ENCODE peak calls at places on chromosomes 16 and 17, in ten cellular contexts. B is mucosa of descending colon; F is psoas muscle; M is CD8-positive, alpha-beta T cell; G is brain microvascular endothelial cell; O is upper lobe of right lung; Q is IMR-90; N is BE2C; T is thoracic aorta; P is GM06990. D is an unnamed sample.
A peak's percentile ranks its signal among the peaks of the same experiment; 100 is the strongest.

GRCh38 chr16:81836279-81837054 is 57.4 kb downstream of the PLCG2 start:
- DNase-seq in Q (no peak), O (no peak), G (no peak), P (peak; percentile 70), M (no peak), N (no peak), B (no peak), F (no peak), T (no peak), D (no peak)

GRCh38 chr17:3964203-3965122 is at the start of gene ATP2A3:
- DNase-seq in N (no peak), O (peak; percentile 76), P (peak; percentile 81), G (no peak), T (no peak), B (peak; percentile 88), M (peak; percentile 20), Q (no peak), F (no peak), D (no peak)

GRCh38 chr17:61338000-61338864 is 61.4 kb upstream of the TBX2 start:
- DNase-seq in P (no peak), B (no peak), F (no peak), M (no peak), G (peak; percentile 84), N (no peak), T (no peak), O (no peak), Q (peak; percentile 91), D (no peak)

GRCh38 chr17:82815790-82816305 is 24.0 kb downstream of the ZNF750 start:
- DNase-seq in Q (no peak), N (no peak), G (no peak), P (no peak), M (no peak), T (no peak), B (peak; percentile 43), O (no peak), F (no peak), D (no peak)

GRCh38 chr17:2847601-2848255 is 51.5 kb downstream of the RAP1GAP2 start:
- DNase-seq in T (no peak), P (no peak), M (no peak), B (no peak), O (no peak), N (no peak), Q (no peak), G (no peak), F (no peak), D (no peak)

GRCh38 chr16:46629331-46629843 is 8.2 kb upstream of the SHCBP1 start:
- DNase-seq in N (peak; percentile 18), T (no peak), G (peak; percentile 41), F (no peak), B (no peak), P (no peak), M (no peak), Q (peak; percentile 60), O (no peak), D (no peak)

GRCh38 chr17:64025732-64026294 is 5.4 kb upstream of the ICAM2 start:
- DNase-seq in N (peak; percentile 86), T (peak; percentile 19), F (peak; percentile 93), Q (peak; percentile 70), P (peak; percentile 85), B (peak; percentile 93), G (peak; percentile 42), M (peak; percentile 92), O (peak; percentile 90), D (peak; percentile 16)

GRCh38 chr17:46962374-46962790 is 16.7 kb downstream of the RPRML start:
- DNase-seq in F (no peak), N (no peak), Q (peak; percentile 76), B (no peak), O (no peak), P (no peak), T (no peak), G (peak; percentile 9), M (no peak), D (no peak)

GRCh38 chr16:25034916-25035315 is 19.7 kb upstream of the ARHGAP17 start:
- DNase-seq in M (no peak), N (no peak), P (no peak), O (no peak), F (no peak), T (no peak), G (no peak), Q (peak; percentile 46), B (no peak), D (no peak)

GRCh38 chr16:27764869-27765675 is 215.1 kb downstream of the KATNIP start:
- DNase-seq in O (peak; percentile 23), F (no peak), T (no peak), G (no peak), P (no peak), M (no peak), N (no peak), Q (no peak), B (no peak), D (no peak)

GRCh38 chr16:27767971-27768591 is 218.1 kb downstream of the KATNIP start:
- DNase-seq in B (peak; percentile 8), Q (no peak), F (no peak), N (no peak), T (no peak), O (peak; percentile 23), M (no peak), P (no peak), G (no peak), D (no peak)

GRCh38 chr16:27767081-27767480 is 217.1 kb downstream of the KATNIP start:
- DNase-seq in N (no peak), F (no peak), P (no peak), G (no peak), B (no peak), Q (no peak), T (no peak), M (no peak), O (peak; percentile 16), D (no peak)

GRCh38 chr16:27764427-27764826 is 214.5 kb downstream of the KATNIP start:
- DNase-seq in F (no peak), N (no peak), G (no peak), O (no peak), B (no peak), P (no peak), M (no peak), Q (no peak), T (no peak), D (no peak)

GRCh38 chr16:27766166-27766925 is 216.4 kb downstream of the KATNIP start:
- DNase-seq in T (no peak), F (no peak), B (peak; percentile 22), G (no peak), P (no peak), Q (no peak), M (no peak), N (no peak), O (peak; percentile 36), D (no peak)
- H3K36me3 ChIP-seq in T (peaks cover 15% of the 10 kb centered on the region), F (peaks cover 12% of the 10 kb centered on the region), B (no peaks in the 10 kb centered on the region), G (no peaks in the 10 kb centered on the region), P (peaks cover 2% of the 10 kb centered on the region), Q (peaks cover 28% of the 10 kb centered on the region), M (peaks cover 4% of the 10 kb centered on the region), N (no peaks in the 10 kb centered on the region), O (peaks cover 48% of the 10 kb centered on the region), D (peaks cover 2% of the 10 kb centered on the region)

GRCh38 chr16:11173426-11173825 is 82.6 kb downstream of the SOCS1 start:
- DNase-seq in T (no peak), Q (no peak), F (no peak), N (no peak), G (no peak), O (no peak), P (no peak), M (no peak), B (no peak), D (no peak)
- TF ChIP-seq CTCF in T (no peak), Q (no peak), F (no peak), N (no peak), G (no peak), O (no peak), P (no peak), M (no peak), B (no peak), D (no peak)

GRCh38 chr17:74801896-74802295 is 25.8 kb upstream of the NAT9 start:
- DNase-seq in G (no peak), T (no peak), O (no peak), P (no peak), N (no peak), B (no peak), M (no peak), Q (no peak), F (no peak), D (no peak)

GRCh38 chr17:74798239-74798707 is 22.1 kb upstream of the NAT9 start:
- DNase-seq in G (peak; percentile 15), N (no peak), Q (peak; percentile 36), B (no peak), M (no peak), F (no peak), O (no peak), P (no peak), T (no peak), D (no peak)

GRCh38 chr17:74800531-74800930 is 24.4 kb upstream of the NAT9 start:
- DNase-seq in F (no peak), T (no peak), B (no peak), P (no peak), M (no peak), O (no peak), Q (no peak), G (no peak), N (no peak), D (no peak)

GRCh38 chr17:74797824-74798223 is 21.7 kb upstream of the NAT9 start:
- DNase-seq in N (no peak), Q (no peak), G (no peak), P (no peak), F (no peak), B (no peak), O (no peak), M (no peak), T (no peak), D (no peak)

DNA sequence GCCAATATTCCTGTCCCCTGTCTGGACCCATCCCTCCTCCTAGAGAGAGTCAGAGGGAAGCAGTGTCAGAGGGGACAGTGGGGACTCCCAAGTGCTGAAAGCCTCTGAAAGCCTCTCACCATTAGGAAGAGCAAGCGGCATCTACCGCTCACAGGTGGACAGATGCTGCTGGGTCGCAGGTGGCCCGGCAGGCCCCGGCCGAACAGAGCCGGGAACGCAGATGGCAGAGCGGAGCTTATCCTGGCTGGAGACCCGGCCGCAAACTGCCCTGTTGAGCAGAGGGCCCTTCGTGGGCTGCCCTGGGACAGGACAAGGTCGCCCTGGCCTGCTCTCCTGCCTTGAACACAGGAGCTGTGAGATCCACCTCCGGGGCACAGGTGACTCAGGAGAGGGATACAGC is 23.0 kb upstream of the NAT9 start:
- DNase-seq in P (no peak), Q (no peak), T (no peak), M (no peak), G (no peak), B (no peak), O (no peak), N (no peak), F (no peak), D (no peak)
- H3K36me3 ChIP-seq in P (peaks cover 29% of the 10 kb centered on the region), Q (peaks cover 39% of the 10 kb centered on the region), T (peaks cover 41% of the 10 kb centered on the region), M (peaks cover 45% of the 10 kb centered on the region), G (peaks cover 38% of the 10 kb centered on the region), B (no peaks in the 10 kb centered on the region), O (peaks cover 67% of the 10 kb centered on the region), N (no peaks in the 10 kb centered on the region), F (peaks cover 72% of the 10 kb centered on the region), D (no peaks in the 10 kb centered on the region)

DNA sequence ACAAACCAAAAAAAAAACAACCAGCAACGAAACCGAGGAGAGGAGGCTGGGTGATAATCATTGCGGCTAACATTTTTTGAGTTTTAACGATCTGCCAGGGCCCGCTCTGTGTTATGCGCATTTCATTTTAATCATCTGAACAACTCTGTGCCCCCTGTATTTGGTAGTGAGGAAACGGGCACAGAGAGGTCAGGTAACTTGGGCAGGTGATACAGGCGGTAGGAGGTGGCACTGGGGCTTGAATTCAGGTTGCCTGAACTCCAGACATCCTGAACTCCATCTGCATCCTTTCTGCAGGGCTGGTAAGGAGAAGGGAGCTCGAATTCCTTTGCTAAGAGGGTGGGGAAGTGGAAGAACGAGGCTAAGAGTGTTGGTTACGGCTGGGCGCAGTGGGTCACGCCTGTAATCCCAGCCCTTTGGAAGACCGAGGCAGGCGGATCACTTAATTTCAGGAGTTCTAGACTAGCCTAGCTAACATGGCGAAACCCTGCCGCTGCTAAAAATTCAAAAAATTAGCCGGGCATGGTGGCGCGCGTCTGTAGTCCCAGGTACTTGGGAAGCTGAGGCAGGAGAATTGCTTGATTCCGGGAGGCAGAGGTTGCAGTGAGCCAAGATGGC is 1.1 kb downstream of the CLUAP1 start:
- DNase-seq in T (no peak), Q (no peak), B (no peak), N (no peak), G (no peak), M (no peak), O (peak; percentile 8), P (no peak), F (no peak), D (no peak)
- TF ChIP-seq CTCF in T (no peak), Q (no peak), B (no peak), N (no peak), G (no peak), M (no peak), O (no peak), P (no peak), F (no peak), D (no peak)